ENCODE peak calls at places on chromosomes 3 and 15, in nine cellular contexts. P is activated T-cell treated with anti-CD3 and anti-CD28 coated beads, Interleukin-2, amount 50 U/mL, for 72 hours; Y is G401; B is NCI-H774; L is stimulated activated CD8-positive, alpha-beta memory T cell treated with anti-CD3 and anti-CD28 coated beads, Interleukin-7, amount 100 ng/mL, for 1 hour; G is mucosa of descending colon; D is fibroblast of lung; J is NCI-H460; A is vagina. C is an unnamed sample.
A peak's percentile ranks its signal among the peaks of the same experiment; 100 is the strongest.

GRCh38 chr15:69000091-69000490 is 14.4 kb upstream of the NOX5 start:
- DNase-seq in J (no peak), Y (no peak), L (no peak), D (no peak), P (no peak), B (no peak), G (no peak), A (peak; percentile 25), C (no peak)

GRCh38 chr3:126760541-126760940 is 56.5 kb downstream of the CHCHD6 start:
- DNase-seq in B (no peak), D (no peak), L (no peak), J (no peak), G (no peak), A (peak; percentile 8), P (no peak), Y (no peak), C (no peak)

GRCh38 chr3:13518516-13519351 is 30.2 kb upstream of the FBLN2 start:
- DNase-seq in A (no peak), D (peak; percentile 44), B (no peak), J (no peak), Y (peak; percentile 98), L (no peak), P (no peak), G (no peak), C (peak; percentile 78)

GRCh38 chr3:123907720-123908119 is 23.6 kb upstream of the MYLK start:
- DNase-seq in L (no peak), B (no peak), J (no peak), Y (no peak), D (no peak), G (no peak), P (no peak), A (no peak), C (no peak)

GRCh38 chr3:81592101-81592500 is 169.3 kb downstream of the GBE1 start:
- DNase-seq in B (no peak), Y (no peak), G (no peak), J (no peak), A (no peak), L (no peak), P (no peak), D (peak; percentile 65), C (no peak)

GRCh38 chr3:138257986-138258385 is 70.9 kb downstream of the ARMC8 start:
- DNase-seq in D (no peak), Y (no peak), B (no peak), G (no peak), A (no peak), P (no peak), L (no peak), J (no peak), C (no peak)

GRCh38 chr3:151203053-151203420 is at the start of gene GPR171:
- DNase-seq in A (no peak), L (peak; percentile 44), D (no peak), G (no peak), Y (no peak), B (no peak), J (no peak), P (peak; percentile 74), C (no peak)

GRCh38 chr3:115549111-115549510 is 74.2 kb upstream of the GAP43 start:
- DNase-seq in P (no peak), J (no peak), L (no peak), B (no peak), Y (no peak), D (no peak), A (no peak), G (no peak), C (no peak)

GRCh38 chr3:123448503-123449091 is at the start of gene ADCY5:
- DNase-seq in B (no peak), A (no peak), G (peak; percentile 66), J (no peak), P (peak; percentile 9), L (no peak), D (no peak), Y (no peak), C (no peak)

GRCh38 chr3:76566211-76566534 is 473.7 kb upstream of the ROBO2 start:
- DNase-seq in P (no peak), J (no peak), D (no peak), Y (no peak), L (no peak), A (no peak), G (no peak), B (no peak), C (no peak)

GRCh38 chr3:105585-105984 is 91.0 kb upstream of the CHL1 start:
- DNase-seq in J (no peak), B (no peak), P (no peak), A (no peak), L (no peak), D (no peak), G (no peak), Y (no peak), C (no peak)

GRCh38 chr15:57445872-57446271 is 69.6 kb downstream of the CGNL1 start:
- DNase-seq in B (no peak), A (no peak), L (no peak), Y (no peak), G (no peak), J (peak; percentile 61), P (no peak), D (peak; percentile 36), C (no peak)

GRCh38 chr3:196163687-196164493 is 47.3 kb downstream of the ZDHHC19 start:
- DNase-seq in A (no peak), P (no peak), Y (peak; percentile 75), L (no peak), D (no peak), J (no peak), B (no peak), G (no peak), C (no peak)

GRCh38 chr3:21942328-21942727 is 191.3 kb upstream of the ZNF385D start:
- DNase-seq in A (no peak), Y (peak; percentile 93), B (no peak), J (no peak), L (no peak), P (no peak), G (no peak), D (peak; percentile 87), C (no peak)

GRCh38 chr15:26867199-26868007 is 541 bp downstream of the GABRA5 start:
- DNase-seq in L (no peak), J (no peak), A (peak; percentile 54), G (no peak), B (no peak), P (no peak), Y (no peak), D (no peak), C (no peak)

GRCh38 chr3:110165344-110165743 is 828.0 kb upstream of the DPPA4 start:
- DNase-seq in J (no peak), B (no peak), P (no peak), L (no peak), A (no peak), D (no peak), G (no peak), Y (no peak), C (no peak)

GRCh38 chr3:124636863-124637296 is 93.4 kb upstream of the UMPS start:
- DNase-seq in B (no peak), J (no peak), G (peak; percentile 67), D (no peak), Y (no peak), A (no peak), L (no peak), P (no peak), C (no peak)

GRCh38 chr3:49761661-49762060 is 24.7 kb downstream of the IP6K1 start:
- DNase-seq in L (no peak), A (no peak), D (no peak), Y (no peak), P (no peak), J (no peak), G (no peak), B (no peak), C (no peak)

GRCh38 chr3:171356251-171356650 is 104.0 kb downstream of the TNIK start:
- DNase-seq in G (no peak), P (no peak), J (no peak), Y (no peak), B (no peak), A (no peak), L (no peak), D (peak; percentile 37), C (no peak)

GRCh38 chr3:117936159-117936558 is 1098.5 kb downstream of the IGSF11 start:
- DNase-seq in B (no peak), A (no peak), J (no peak), P (no peak), Y (no peak), D (no peak), L (no peak), G (no peak), C (no peak)

GRCh38 chr15:88440021-88440420 is 27.2 kb downstream of the MRPL46 start:
- DNase-seq in D (peak; percentile 95), A (peak; percentile 20), L (no peak), G (no peak), J (no peak), P (no peak), Y (no peak), B (no peak), C (no peak)

GRCh38 chr3:23183731-23184130 is 19.4 kb upstream of the UBE2E2 start:
- DNase-seq in A (no peak), L (no peak), P (no peak), D (peak; percentile 53), Y (peak; percentile 57), J (peak; percentile 55), G (no peak), B (no peak), C (peak; percentile 46)

GRCh38 chr3:130963878-130964277 is 62.7 kb downstream of the ASTE1 start:
- DNase-seq in B (no peak), J (peak; percentile 81), D (peak; percentile 99), A (no peak), Y (no peak), P (no peak), L (no peak), G (no peak), C (peak; percentile 56)

GRCh38 chr3:128424508-128425069 is 42.1 kb downstream of the DNAJB8 start:
- DNase-seq in B (no peak), D (peak; percentile 57), Y (no peak), G (no peak), J (no peak), P (no peak), L (no peak), A (no peak), C (no peak)

GRCh38 chr3:45437388-45437787 is 49.0 kb downstream of the LARS2 start:
- DNase-seq in B (no peak), Y (peak; percentile 85), G (no peak), L (no peak), A (no peak), D (no peak), P (no peak), J (no peak), C (no peak)

GRCh38 chr3:167814441-167814951 is 79.0 kb downstream of the SERPINI1 start:
- DNase-seq in P (no peak), G (no peak), B (peak; percentile 71), J (no peak), Y (peak; percentile 97), L (no peak), A (no peak), D (peak; percentile 83), C (peak; percentile 94)

GRCh38 chr3:189529889-189530288 is 101.3 kb upstream of the TP63 start:
- DNase-seq in G (no peak), A (no peak), P (peak; percentile 28), D (no peak), J (no peak), Y (no peak), B (no peak), L (no peak), C (no peak)

GRCh38 chr3:131361464-131362421 is 19.8 kb upstream of the NUDT16 start:
- DNase-seq in D (peak; percentile 58), Y (peak; percentile 79), A (no peak), B (peak; percentile 96), P (peak; percentile 10), G (peak; percentile 96), J (peak; percentile 94), L (no peak), C (peak; percentile 55)

GRCh38 chr15:50098576-50098975 is 20.5 kb downstream of the ATP8B4 start:
- DNase-seq in A (no peak), P (no peak), L (no peak), J (no peak), D (no peak), B (no peak), G (no peak), Y (no peak), C (no peak)

GRCh38 chr15:90691982-90692773 is 25.0 kb upstream of the BLM start:
- DNase-seq in G (no peak), A (no peak), L (no peak), J (no peak), B (no peak), P (no peak), D (no peak), Y (no peak), C (no peak)

GRCh38 chr15:60538129-60538528 is 59.2 kb upstream of the ICE2 start:
- DNase-seq in A (no peak), J (no peak), L (no peak), P (no peak), G (no peak), Y (no peak), B (no peak), D (no peak), C (no peak)